ENCODE peak calls at places on chromosomes 5 and 9, in six cellular contexts. A, E, F, C, Y and V are unnamed samples. For H3K4me1, the result is how much of the 10 kb centered on the place peaks cover.

GRCh38 chr5:71701409-71701808 is 17.7 kb upstream of the CARTPT start:
- DNase-seq in A (no peak), E (no peak), F (no peak), C (no peak), Y (no peak), V (no peak)

GRCh38 chr5:122137702-122138101 is 8.4 kb downstream of the ZNF474 start:
- DNase-seq in A (no peak), E (no peak), F (no peak), C (no peak), Y (no peak), V (no peak)

GRCh38 chr9:88998506-88998905 is 7.2 kb downstream of the S1PR3 start:
- DNase-seq in A (no peak), E (no peak), F (peak), C (no peak), Y (no peak), V (no peak)

GRCh38 chr5:90606539-90606938 is 47.9 kb downstream of the ADGRV1 start:
- DNase-seq in A (no peak), E (no peak), F (no peak), C (peak), Y (peak), V (no peak)

GRCh38 chr9:87676976-87677775 is 48.7 kb upstream of the CTSL start:
- DNase-seq in A (no peak), E (peak), F (peak), C (no peak), Y (no peak), V (no peak)

GRCh38 chr5:14464101-14464500 is 117.5 kb upstream of the OTULINL start:
- DNase-seq in A (no peak), E (no peak), F (no peak), C (no peak), Y (no peak), V (no peak)

GRCh38 chr5:34500236-34500836 is 155.8 kb upstream of the RAI14 start:
- DNase-seq in A (no peak), E (no peak), F (no peak), C (peak), Y (no peak), V (no peak)

GRCh38 chr5:43000198-43000840 is 39.8 kb downstream of the ANXA2R start:
- DNase-seq in A (peak), E (no peak), F (peak), C (no peak), Y (no peak), V (no peak)

GRCh38 chr9:124814178-124814535 is 37.2 kb downstream of the OLFML2A start:
- DNase-seq in A (peak), E (no peak), F (no peak), C (no peak), Y (no peak), V (no peak)

GRCh38 chr5:144028644-144029043 is 141.8 kb downstream of the YIPF5 start:
- DNase-seq in A (no peak), E (no peak), F (no peak), C (no peak), Y (no peak), V (no peak)

GRCh38 chr5:113230711-113231652 is 203.8 kb downstream of the TSSK1B start:
- DNase-seq in A (no peak), E (no peak), F (no peak), C (no peak), Y (no peak), V (no peak)

GRCh38 chr9:98570055-98570454 is 138.7 kb downstream of the GABBR2 start:
- DNase-seq in A (no peak), E (no peak), F (no peak), C (no peak), Y (no peak), V (no peak)

GRCh38 chr5:176772271-176773210 is 37.8 kb upstream of the UNC5A start:
- DNase-seq in A (no peak), E (peak), F (peak), C (no peak), Y (no peak), V (no peak)

GRCh38 chr9:123093141-123093540 is 59.7 kb downstream of the GPR21 start:
- DNase-seq in A (no peak), E (no peak), F (no peak), C (no peak), Y (no peak), V (no peak)

GRCh38 chr9:121613009-121613766 is 38.2 kb upstream of the DAB2IP start:
- DNase-seq in A (no peak), E (no peak), F (no peak), C (no peak), Y (no peak), V (peak)

GRCh38 chr9:121619566-121619965 is 31.9 kb upstream of the DAB2IP start:
- DNase-seq in A (no peak), E (no peak), F (no peak), C (no peak), Y (no peak), V (no peak)

GRCh38 chr9:121618504-121618903 is 32.9 kb upstream of the DAB2IP start:
- DNase-seq in A (no peak), E (no peak), F (no peak), C (no peak), Y (no peak), V (no peak)

GRCh38 chr9:121619989-121620673 is 31.3 kb upstream of the DAB2IP start:
- DNase-seq in A (no peak), E (no peak), F (no peak), C (no peak), Y (no peak), V (no peak)

GRCh38 chr9:121616356-121616755 is 35.1 kb upstream of the DAB2IP start:
- DNase-seq in A (no peak), E (no peak), F (no peak), C (no peak), Y (no peak), V (no peak)
- H3K4me1 ChIP-seq in A (under half), E (under half), F (under half), C (under half), Y (under half), V (half or more)

GRCh38 chr5:1523480-1523792 is 324 bp downstream of the LPCAT1 start:
- DNase-seq in A (no peak), E (no peak), F (peak), C (no peak), Y (no peak), V (no peak)
- TF ChIP-seq POLR2A in A (no peak), E (no peak), F (no peak), C (no peak), Y (no peak), V (no peak)

GRCh38 chr5:40687316-40687715 is 7.6 kb downstream of the PTGER4 start:
- DNase-seq in A (no peak), E (no peak), F (no peak), C (no peak), Y (no peak), V (no peak)
- H3K4me1 ChIP-seq in A (under half), E (half or more), F (under half), C (under half), Y (under half), V (under half)

DNA sequence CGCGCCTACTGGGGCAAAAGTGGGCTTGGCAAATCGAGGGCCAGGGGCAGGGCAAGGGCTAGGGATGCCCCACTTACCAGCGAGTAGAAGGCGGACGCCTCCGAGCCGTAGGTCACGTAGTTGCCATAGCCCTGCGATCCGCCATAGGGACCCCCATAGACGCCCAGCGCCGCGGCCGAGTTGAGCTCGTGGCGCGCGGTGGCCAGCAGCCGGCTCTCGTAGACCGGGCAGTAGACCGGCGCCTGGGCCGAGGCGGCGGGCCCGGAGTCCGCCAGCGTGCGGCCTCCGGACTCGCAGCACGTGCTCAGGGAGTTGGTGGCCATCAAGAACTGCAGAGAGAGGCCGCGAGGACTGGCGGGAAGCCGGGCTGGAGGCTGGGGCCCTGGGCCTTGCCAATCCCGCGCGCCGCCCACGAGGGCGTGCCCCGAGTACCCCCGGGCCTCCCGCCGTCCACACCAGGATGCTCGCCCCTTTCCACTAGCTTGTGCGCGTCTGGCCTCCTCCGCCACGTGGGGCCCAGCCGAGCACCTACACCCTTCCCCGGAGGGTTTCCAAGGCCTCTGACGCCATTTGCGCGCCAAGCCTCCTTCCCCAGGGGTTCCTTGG is 891 bp downstream of the IRX4 start:
- DNase-seq in A (no peak), E (no peak), F (no peak), C (no peak), Y (no peak), V (no peak)
- TF ChIP-seq POLR2A in A (no peak), E (no peak), F (no peak), C (no peak), Y (peak), V (no peak)

DNA sequence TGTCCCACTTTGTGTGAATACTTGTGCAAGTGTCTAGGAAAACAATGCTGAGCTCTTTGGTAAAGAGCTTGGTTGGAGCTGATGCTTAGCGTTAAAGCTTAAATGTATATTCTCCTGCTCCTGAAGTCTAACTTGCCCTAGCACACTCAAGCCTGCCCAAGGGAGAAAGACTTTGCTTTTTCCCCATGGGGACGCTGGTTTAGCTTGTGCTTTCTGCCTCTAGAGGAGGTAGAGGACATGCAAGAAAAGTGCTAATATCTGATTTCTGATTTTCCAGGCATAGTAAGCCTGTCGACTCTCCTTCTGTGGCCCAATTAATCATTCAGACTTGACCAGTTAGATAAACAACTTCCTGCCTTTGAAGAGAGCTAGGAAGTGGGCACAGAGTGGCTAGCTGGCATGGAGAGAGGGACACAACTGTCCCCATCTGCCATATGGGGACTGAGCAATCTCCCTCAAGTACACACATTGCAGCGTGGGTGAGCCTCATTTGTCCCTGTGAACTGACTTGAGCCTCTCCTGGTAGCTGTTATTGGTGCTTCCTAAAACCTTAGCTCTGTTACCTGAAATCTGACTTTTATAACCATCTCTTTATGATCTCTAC is 348.4 kb downstream of the BRINP1 start:
- DNase-seq in A (no peak), E (no peak), F (no peak), C (no peak), Y (no peak), V (no peak)
- H3K4me1 ChIP-seq in A (under half), E (under half), F (under half), C (under half), Y (under half), V (under half)

GRCh38 chr5:149545327-149545726 is 5.9 kb downstream of the CSNK1A1 start:
- DNase-seq in A (no peak), E (no peak), F (no peak), C (no peak), Y (no peak), V (no peak)
- TF ChIP-seq POLR2A in A (no peak), E (no peak), F (no peak), C (no peak), Y (no peak), V (no peak)

GRCh38 chr9:82127993-82128710 is 139.6 kb downstream of the SPATA31D1 start:
- DNase-seq in A (no peak), E (no peak), F (no peak), C (no peak), Y (no peak), V (no peak)

GRCh38 chr9:82129708-82130107 is 141.1 kb downstream of the SPATA31D1 start:
- DNase-seq in A (no peak), E (no peak), F (no peak), C (no peak), Y (no peak), V (no peak)

GRCh38 chr9:82132024-82132423 is 143.5 kb downstream of the SPATA31D1 start:
- DNase-seq in A (no peak), E (no peak), F (no peak), C (no peak), Y (no peak), V (no peak)

GRCh38 chr9:82131072-82131471 is 142.5 kb downstream of the SPATA31D1 start:
- DNase-seq in A (no peak), E (no peak), F (no peak), C (no peak), Y (no peak), V (no peak)

DNA sequence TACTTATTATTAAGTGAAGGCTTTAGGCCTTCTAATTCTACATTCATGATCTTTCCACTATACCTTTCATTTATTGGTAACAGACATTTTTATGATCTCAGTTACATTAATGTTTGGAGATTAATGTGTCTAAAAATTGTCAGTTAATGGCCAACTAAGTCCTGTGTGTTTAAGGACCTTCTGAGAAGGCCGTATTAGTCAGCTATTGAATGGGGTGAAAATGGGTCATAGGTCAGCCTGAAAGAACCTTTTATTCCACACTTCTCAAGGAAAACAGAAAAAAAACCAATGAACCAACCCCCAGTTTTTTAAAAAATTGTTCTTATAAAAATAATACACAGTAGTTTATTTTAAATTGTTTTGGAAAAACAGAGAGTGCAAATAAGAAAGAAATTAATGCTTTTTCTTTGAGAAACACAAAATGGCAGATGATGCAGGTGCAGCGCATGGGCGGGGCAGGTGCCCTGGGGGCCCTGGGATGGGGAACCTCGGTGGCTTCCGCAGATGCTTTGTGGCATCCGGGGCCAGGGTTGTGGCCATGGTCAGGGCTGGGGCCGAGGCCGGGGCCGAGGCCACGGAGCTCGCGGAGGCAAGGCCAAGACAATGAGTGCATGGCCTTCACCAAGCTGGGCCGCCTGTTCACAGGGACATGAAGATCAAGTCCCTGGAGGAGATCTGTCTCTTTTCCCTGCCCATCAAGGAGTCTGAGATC is 141.9 kb downstream of the SPATA31D1 start:
- DNase-seq in A (no peak), E (peak), F (no peak), C (peak), Y (no peak), V (no peak)
- H3K4me1 ChIP-seq in A (under half), E (under half), F (under half), C (under half), Y (under half), V (under half)